ENCODE peak calls at places on chromosomes 2 and 18, in six cellular contexts. B is transverse colon, J is IMR-90, D is uterus, V is A549, Q is sigmoid colon. O is an unnamed sample.

GRCh38 chr18:55647331-55647730 is 59.3 kb upstream of the TCF4 start:
- DNase-seq in Q (no peak), D (no peak), J (no peak), V (no peak), B (no peak), O (no peak)

GRCh38 chr2:220946552-220946951 is 625.6 kb downstream of the EPHA4 start:
- DNase-seq in V (no peak), D (no peak), B (no peak), J (peak; percentile 61), Q (no peak), O (no peak)

GRCh38 chr2:234051374-234052070 is 1.0 kb downstream of the SPP2 start:
- DNase-seq in D (no peak), J (peak; percentile 31), B (no peak), V (no peak), Q (no peak), O (no peak)

GRCh38 chr2:237935740-237936452 is 30.9 kb upstream of the UBE2F start:
- DNase-seq in Q (no peak), V (peak; percentile 50), J (peak; percentile 45), B (no peak), D (no peak), O (no peak)

GRCh38 chr2:11777066-11777782 is 30.8 kb downstream of the LPIN1 start:
- DNase-seq in D (no peak), Q (peak; percentile 67), V (no peak), B (no peak), J (no peak), O (no peak)

GRCh38 chr2:240143801-240144648 is 3.6 kb upstream of the OTOS start:
- DNase-seq in Q (peak; percentile 82), V (peak; percentile 39), B (peak; percentile 77), D (peak; percentile 54), J (peak; percentile 22), O (peak; percentile 66)

GRCh38 chr2:234674781-234675201 is 177.9 kb upstream of the ARL4C start:
- DNase-seq in B (no peak), V (peak; percentile 28), Q (no peak), D (no peak), J (peak; percentile 81), O (no peak)

GRCh38 chr2:241492174-241492565 is 16.2 kb downstream of the STK25 start:
- DNase-seq in Q (no peak), D (no peak), B (no peak), J (no peak), V (no peak), O (no peak)

GRCh38 chr18:49055787-49056186 is 105.0 kb upstream of the SMAD7 start:
- DNase-seq in Q (peak; percentile 93), B (peak; percentile 69), J (peak; percentile 94), V (no peak), D (peak; percentile 34), O (peak; percentile 79)

GRCh38 chr18:28766027-28766426 is 589.1 kb upstream of the CDH2 start:
- DNase-seq in D (no peak), Q (no peak), B (no peak), V (no peak), J (peak; percentile 12), O (no peak)

GRCh38 chr2:63590621-63591408 is 2.1 kb downstream of the MDH1 start:
- DNase-seq in J (no peak), Q (peak; percentile 84), D (peak; percentile 23), V (no peak), B (peak; percentile 29), O (peak; percentile 80)

GRCh38 chr2:206531996-206532543 is 88.7 kb downstream of the ADAM23 start:
- DNase-seq in J (peak; percentile 29), Q (no peak), B (no peak), D (no peak), V (no peak), O (peak; percentile 35)

GRCh38 chr2:7633556-7634153 is 716.4 kb downstream of the RNF144A start:
- DNase-seq in V (no peak), J (no peak), Q (no peak), B (no peak), D (no peak), O (no peak)

GRCh38 chr18:37720706-37721105 is 155.1 kb upstream of the CELF4 start:
- DNase-seq in Q (no peak), D (no peak), J (no peak), V (no peak), B (no peak), O (no peak)

GRCh38 chr18:58362027-58362575 is 266.8 kb downstream of the ALPK2 start:
- DNase-seq in D (peak; percentile 72), Q (peak; percentile 74), V (peak; percentile 83), J (peak; percentile 97), B (no peak), O (no peak)

GRCh38 chr2:135456835-135457234 is 74.2 kb downstream of the ZRANB3 start:
- DNase-seq in V (no peak), D (no peak), J (no peak), Q (no peak), B (no peak), O (no peak)

GRCh38 chr2:166411473-166412230 is 35.9 kb upstream of the SCN9A start:
- DNase-seq in Q (no peak), V (peak; percentile 50), D (no peak), B (no peak), J (peak; percentile 75), O (no peak)

GRCh38 chr2:108945969-108946368 is 43.1 kb downstream of the EDAR start:
- DNase-seq in V (no peak), B (no peak), D (no peak), Q (no peak), J (no peak), O (peak; percentile 73)

GRCh38 chr2:158695287-158695686 is 99.8 kb upstream of the DAPL1 start:
- DNase-seq in B (no peak), J (no peak), Q (no peak), V (no peak), D (no peak), O (no peak)

GRCh38 chr18:23452728-23453656 is at the start of gene RIOK3:
- DNase-seq in D (peak; percentile 95), B (peak; percentile 99), J (peak; percentile 92), Q (peak; percentile 98), V (peak; percentile 96), O (peak; percentile 99)

GRCh38 chr2:203225423-203226039 is 13.3 kb upstream of the CYP20A1 start:
- DNase-seq in V (peak; percentile 36), J (peak; percentile 21), B (no peak), Q (no peak), D (no peak), O (no peak)

GRCh38 chr2:106095478-106096392 is 98.4 kb downstream of the UXS1 start:
- DNase-seq in D (no peak), B (peak; percentile 54), J (no peak), Q (no peak), V (no peak), O (peak; percentile 43)

GRCh38 chr18:36572135-36572856 is 256.5 kb downstream of the TPGS2 start:
- DNase-seq in B (peak; percentile 28), D (no peak), J (peak; percentile 49), Q (no peak), V (peak; percentile 28), O (no peak)

GRCh38 chr18:58105908-58106673 is 62.1 kb downstream of the NEDD4L start:
- DNase-seq in J (peak; percentile 26), D (no peak), Q (no peak), B (no peak), V (no peak), O (no peak)

GRCh38 chr2:201357216-201357615 is at the start of gene FLACC1:
- DNase-seq in J (peak; percentile 82), B (no peak), V (peak; percentile 57), Q (no peak), D (no peak), O (no peak)

GRCh38 chr18:13099113-13099512 is 108.0 kb downstream of the CEP192 start:
- DNase-seq in J (no peak), D (no peak), Q (no peak), B (no peak), V (no peak), O (no peak)

GRCh38 chr2:145751634-145752033 is 1231.7 kb upstream of the ZEB2 start:
- DNase-seq in Q (no peak), V (no peak), B (no peak), J (peak; percentile 60), D (no peak), O (no peak)

GRCh38 chr2:192195548-192196418 is 1.1 kb upstream of the TMEFF2 start:
- DNase-seq in Q (peak; percentile 62), J (peak; percentile 15), D (peak; percentile 11), B (no peak), V (peak; percentile 10), O (no peak)

DNA sequence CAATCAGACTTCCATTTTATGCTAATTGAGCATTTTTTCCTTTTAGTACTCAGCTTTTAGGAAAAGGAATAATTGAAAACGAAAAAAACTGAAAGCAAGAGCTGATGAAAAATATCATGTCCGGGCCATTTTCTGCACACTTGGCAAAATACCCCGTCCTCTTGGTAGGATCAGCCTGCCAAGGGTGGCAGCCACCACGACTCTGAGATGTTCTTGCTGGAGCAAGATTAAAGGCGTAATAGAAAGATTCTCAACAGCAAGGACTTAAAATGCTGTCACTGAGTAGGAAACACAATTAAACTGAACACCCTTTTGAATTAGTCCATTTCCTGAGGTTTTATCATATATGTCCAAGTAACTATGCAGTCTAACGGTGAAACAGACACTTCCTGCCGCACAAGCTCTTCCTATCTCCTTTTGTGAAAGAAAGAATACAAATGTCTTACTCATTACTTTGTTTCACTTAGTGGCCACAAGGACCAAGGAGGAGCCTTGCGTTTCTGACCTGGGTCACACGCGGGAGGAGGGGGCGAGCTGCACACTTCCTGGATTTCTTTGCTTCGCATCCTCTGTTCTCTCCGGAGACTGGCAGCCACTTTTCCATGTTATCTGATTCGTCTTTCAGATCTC is 222.7 kb downstream of the PIEZO2 start:
- DNase-seq in V (no peak), B (no peak), J (peak; percentile 68), D (no peak), Q (no peak), O (no peak)
- TF ChIP-seq POLR2A in V (no peak), B (no peak), J (no peak), D (no peak), Q (no peak), O (no peak)

GRCh38 chr2:223051580-223052375 is at the start of gene KCNE4:
- DNase-seq in V (no peak), B (peak; percentile 17), J (peak; percentile 82), Q (peak; percentile 81), D (peak; percentile 65), O (no peak)
- TF ChIP-seq POLR2A in V (no peak), B (peak; percentile 62), J (peak; percentile 94), Q (peak; percentile 51), D (peak; percentile 33), O (no peak)

GRCh38 chr18:8910843-8911242 is 191.7 kb upstream of the NDUFV2 start:
- DNase-seq in J (no peak), B (no peak), V (no peak), Q (no peak), D (no peak), O (no peak)

GRCh38 chr18:8911408-8912340 is 190.8 kb upstream of the NDUFV2 start:
- DNase-seq in D (no peak), B (no peak), V (no peak), Q (no peak), J (no peak), O (no peak)

GRCh38 chr18:8908792-8909510 is 193.5 kb upstream of the NDUFV2 start:
- DNase-seq in Q (no peak), D (no peak), B (no peak), V (no peak), J (no peak), O (no peak)

GRCh38 chr18:8910186-8910585 is 192.3 kb upstream of the NDUFV2 start:
- DNase-seq in B (no peak), Q (no peak), D (no peak), J (no peak), V (no peak), O (no peak)

GRCh38 chr18:8912348-8913057 is 190.0 kb upstream of the NDUFV2 start:
- DNase-seq in V (no peak), D (no peak), J (no peak), Q (no peak), B (peak; percentile 16), O (no peak)
- TF ChIP-seq POLR2A in V (no peak), D (no peak), J (no peak), Q (no peak), B (no peak), O (no peak)

GRCh38 chr2:216498418-216499413 is at the start of gene RPL37A:
- DNase-seq in V (peak; percentile 97), B (peak; percentile 94), J (peak; percentile 96), D (peak; percentile 92), Q (peak; percentile 95), O (peak; percentile 95)
- TF ChIP-seq POLR2A in V (peak; percentile 98), B (peak; percentile 93), J (peak; percentile 97), D (peak; percentile 91), Q (peak; percentile 91), O (peak; percentile 93)

O was measured in heart left ventricle.